ENCODE peak calls at places on chromosomes 5 and 9, in four cellular contexts. C, Y, F and O are unnamed samples.

GRCh38 chr5:10338996-10339903 is 14.2 kb upstream of the MARCHF6 start:
- DNase-seq in C (no peak), Y (no peak), F (no peak), O (no peak)

GRCh38 chr9:131801811-131802210 is 61.9 kb upstream of the RAPGEF1 start:
- DNase-seq in C (no peak), Y (no peak), F (no peak), O (no peak)

GRCh38 chr5:166562246-166562645 is 1729.2 kb upstream of the WWC1 start:
- DNase-seq in C (no peak), Y (peak; percentile 55), F (no peak), O (no peak)

GRCh38 chr9:25742241-25742640 is 64.0 kb upstream of the TUSC1 start:
- DNase-seq in C (no peak), Y (peak; percentile 12), F (no peak), O (no peak)

GRCh38 chr9:12640021-12640587 is 53.1 kb upstream of the TYRP1 start:
- DNase-seq in C (no peak), Y (peak; percentile 26), F (no peak), O (no peak)

GRCh38 chr5:53323943-53324642 is 156.3 kb upstream of the FST start:
- DNase-seq in C (no peak), Y (no peak), F (no peak), O (no peak)

GRCh38 chr5:120803282-120803681 is 339.2 kb downstream of the PRR16 start:
- DNase-seq in C (no peak), Y (no peak), F (no peak), O (no peak)

GRCh38 chr9:129840024-129840423 is 4.8 kb downstream of the USP20 start:
- DNase-seq in C (no peak), Y (no peak), F (peak; percentile 10), O (no peak)

GRCh38 chr9:94950733-94951590 is 224.5 kb downstream of the AOPEP start:
- DNase-seq in C (no peak), Y (no peak), F (no peak), O (no peak)

GRCh38 chr5:79499640-79500273 is 14.2 kb downstream of the HOMER1 start:
- DNase-seq in C (no peak), Y (no peak), F (no peak), O (no peak)

GRCh38 chr5:10288600-10289213 is 19.0 kb downstream of the CMBL start:
- DNase-seq in C (no peak), Y (no peak), F (peak; percentile 24), O (peak; percentile 85)

GRCh38 chr9:110919609-110920008 is 118.7 kb downstream of the LPAR1 start:
- DNase-seq in C (no peak), Y (no peak), F (no peak), O (no peak)

GRCh38 chr5:77709340-77709739 is 66.8 kb downstream of the TBCA start:
- DNase-seq in C (no peak), Y (no peak), F (no peak), O (no peak)

GRCh38 chr9:13513710-13514444 is 234.4 kb upstream of the MPDZ start:
- DNase-seq in C (peak; percentile 4), Y (no peak), F (no peak), O (no peak)

GRCh38 chr5:169909945-169910344 is 70.3 kb downstream of the INSYN2B start:
- DNase-seq in C (no peak), Y (no peak), F (no peak), O (no peak)

GRCh38 chr5:151214614-151215545 is 9.0 kb downstream of the CCDC69 start:
- DNase-seq in C (no peak), Y (no peak), F (no peak), O (peak; percentile 55)

GRCh38 chr9:108434502-108434901 is 421.3 kb downstream of the ACTL7B start:
- DNase-seq in C (no peak), Y (no peak), F (no peak), O (no peak)

GRCh38 chr5:160312139-160312959 is at the start of gene CCNJL:
- DNase-seq in C (peak; percentile 74), Y (peak; percentile 40), F (no peak), O (peak; percentile 66)

GRCh38 chr5:107272954-107273353 is 397.8 kb downstream of the EFNA5 start:
- DNase-seq in C (no peak), Y (no peak), F (no peak), O (no peak)

GRCh38 chr5:180332051-180332517 is 21.1 kb downstream of the GFPT2 start:
- DNase-seq in C (no peak), Y (no peak), F (no peak), O (no peak)

GRCh38 chr5:60076746-60077145 is 183.2 kb upstream of the PDE4D start:
- DNase-seq in C (no peak), Y (no peak), F (no peak), O (no peak)

GRCh38 chr5:6827815-6828214 is 114.6 kb downstream of the TENT4A start:
- DNase-seq in C (no peak), Y (no peak), F (peak; percentile 2), O (no peak)

GRCh38 chr5:143428738-143429420 is 25.4 kb upstream of the NR3C1 start:
- DNase-seq in C (no peak), Y (no peak), F (no peak), O (no peak)

GRCh38 chr5:153276151-153276550 is 214.3 kb upstream of the GRIA1 start:
- DNase-seq in C (no peak), Y (peak; percentile 1), F (no peak), O (no peak)

GRCh38 chr9:105244996-105245719 is 707 bp downstream of the SLC44A1 start:
- DNase-seq in C (no peak), Y (peak; percentile 28), F (peak; percentile 41), O (peak; percentile 73)

GRCh38 chr5:76025069-76025468 is 58.1 kb upstream of the SV2C start:
- DNase-seq in C (no peak), Y (no peak), F (no peak), O (no peak)

GRCh38 chr5:154610321-154611154 is 132.5 kb upstream of the HAND1 start:
- DNase-seq in C (peak; percentile 87), Y (peak; percentile 69), F (peak; percentile 17), O (peak; percentile 81)